ENCODE peak calls at places on chromosomes 1 and 21, in four cellular contexts. E is AG04449, H is AG04450, P is right lobe of liver. W is an unnamed sample.

GRCh38 chr1:114222920-114223319 is 69.3 kb upstream of the SYT6 start:
- DNase-seq in H (no peak), E (no peak), P (no peak), W (no peak)

GRCh38 chr1:43453442-43454269 is at the start of gene HYI:
- DNase-seq in P (peak; percentile 90), E (peak; percentile 24), H (peak; percentile 67), W (peak; percentile 87)

GRCh38 chr1:48495911-48496310 is 23.9 kb upstream of the SPATA6 start:
- DNase-seq in P (no peak), E (no peak), H (no peak), W (no peak)

GRCh38 chr1:39973503-39974135 is 18.7 kb downstream of the MFSD2A start:
- DNase-seq in P (peak; percentile 82), H (no peak), E (no peak), W (peak; percentile 81)

GRCh38 chr1:100530901-100531487 is 6.9 kb upstream of the GPR88 start:
- DNase-seq in H (peak; percentile 37), P (no peak), E (peak; percentile 14), W (no peak)

GRCh38 chr1:55696181-55696580 is 481.0 kb upstream of the USP24 start:
- DNase-seq in P (no peak), H (peak; percentile 88), E (peak; percentile 92), W (no peak)

GRCh38 chr21:46559291-46559983 is 45.4 kb downstream of the S100B start:
- DNase-seq in H (no peak), E (no peak), P (peak; percentile 41), W (peak; percentile 65)

GRCh38 chr1:225762002-225762441 is 15.6 kb upstream of the SRP9 start:
- DNase-seq in P (no peak), H (no peak), E (no peak), W (no peak)

GRCh38 chr1:6052543-6053205 is 7.0 kb downstream of the KCNAB2 start:
- DNase-seq in H (peak; percentile 36), P (no peak), E (no peak), W (peak; percentile 73)

GRCh38 chr1:236113324-236114032 is 28.9 kb upstream of the GPR137B start:
- DNase-seq in H (no peak), E (no peak), P (peak; percentile 39), W (no peak)

GRCh38 chr21:41246808-41247207 is 69.8 kb upstream of the FAM3B start:
- DNase-seq in P (no peak), H (no peak), E (no peak), W (no peak)

GRCh38 chr1:245572709-245573108 is 417.9 kb downstream of the KIF26B start:
- DNase-seq in P (no peak), H (no peak), E (no peak), W (no peak)

GRCh38 chr1:36520056-36520455 is 37.3 kb upstream of the CSF3R start:
- DNase-seq in P (no peak), H (no peak), E (no peak), W (no peak)

GRCh38 chr1:21625390-21626190 is 43.6 kb downstream of the RAP1GAP start:
- DNase-seq in P (peak; percentile 62), H (no peak), E (no peak), W (no peak)

GRCh38 chr1:165143437-165144065 is 213.0 kb downstream of the LMX1A start:
- DNase-seq in H (no peak), E (no peak), P (no peak), W (peak; percentile 16)

GRCh38 chr1:92961131-92961895 is at the start of gene DIPK1A:
- DNase-seq in H (no peak), E (no peak), P (peak; percentile 86), W (peak; percentile 92)

GRCh38 chr1:36481771-36482723 is 666 bp downstream of the CSF3R start:
- DNase-seq in E (no peak), P (no peak), H (no peak), W (no peak)

GRCh38 chr1:160519542-160520435 is 3.3 kb downstream of the SLAMF6 start:
- DNase-seq in E (no peak), P (no peak), H (no peak), W (peak; percentile 8)

GRCh38 chr1:55476445-55477015 is 261.4 kb upstream of the USP24 start:
- DNase-seq in H (no peak), E (no peak), P (no peak), W (no peak)

GRCh38 chr1:94832446-94832845 is 12.3 kb downstream of the SLC44A3 start:
- DNase-seq in H (no peak), E (no peak), P (no peak), W (no peak)

GRCh38 chr1:101364370-101365120 is 127.7 kb downstream of the S1PR1 start:
- DNase-seq in P (no peak), E (no peak), H (no peak), W (no peak)

GRCh38 chr1:97906567-97907228 is 14.1 kb downstream of the DPYD start:
- DNase-seq in H (peak; percentile 41), E (peak; percentile 38), P (no peak), W (no peak)

GRCh38 chr1:202959276-202959620 is 1.1 kb upstream of the ADIPOR1 start:
- DNase-seq in H (no peak), P (no peak), E (no peak), W (no peak)

GRCh38 chr1:31560394-31560793 is 15.9 kb upstream of the TINAGL1 start:
- DNase-seq in E (no peak), P (no peak), H (no peak), W (no peak)

GRCh38 chr1:193767891-193768290 is 581.5 kb upstream of the B3GALT2 start:
- DNase-seq in P (no peak), E (no peak), H (no peak), W (no peak)

GRCh38 chr1:153532161-153532560 is 3.6 kb downstream of the S100A6 start:
- DNase-seq in E (no peak), P (no peak), H (no peak), W (no peak)

GRCh38 chr21:36703123-36703522 is 4.2 kb downstream of the SIM2 start:
- DNase-seq in P (no peak), H (no peak), E (no peak), W (no peak)

GRCh38 chr1:186518395-186518794 is 57.5 kb upstream of the PDC start:
- DNase-seq in P (no peak), H (no peak), E (no peak), W (no peak)

GRCh38 chr1:51768971-51769601 is 109.4 kb downstream of the NRDC start:
- DNase-seq in H (peak; percentile 34), E (peak; percentile 16), P (no peak), W (peak; percentile 46)

GRCh38 chr21:37907076-37907475 is 9.2 kb downstream of the KCNJ6 start:
- DNase-seq in H (no peak), E (no peak), P (no peak), W (no peak)

GRCh38 chr1:218377143-218377660 is 32.1 kb downstream of the TGFB2 start:
- DNase-seq in E (peak; percentile 97), P (no peak), H (peak; percentile 93), W (no peak)

DNA sequence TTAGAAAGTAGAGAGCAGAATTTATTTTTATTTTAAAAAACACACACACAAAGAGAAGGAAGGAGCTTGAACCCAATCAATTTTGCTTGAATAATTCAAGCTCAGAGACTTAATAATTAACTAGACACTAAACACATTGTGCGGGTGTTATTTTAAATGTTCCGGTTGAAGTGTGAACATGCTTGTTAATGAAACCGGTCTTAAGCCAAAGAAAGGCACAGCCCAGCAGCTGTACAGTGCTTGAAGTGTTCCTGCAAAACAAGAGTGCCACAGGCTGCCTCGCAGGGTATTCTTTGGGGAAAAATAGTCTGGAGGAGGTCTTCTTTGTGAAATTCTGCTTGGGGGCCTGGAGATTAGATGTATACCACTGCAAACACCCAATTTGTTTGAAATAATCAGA is 2.2 kb upstream of the CDC42BPA start:
- DNase-seq in H (no peak), E (no peak), P (no peak), W (no peak)
- TF ChIP-seq CTCF in H (no peak), E (no peak), P (no peak), W (no peak)

GRCh38 chr1:78254517-78254916 is 208.8 kb downstream of the GIPC2 start:
- DNase-seq in P (no peak), H (no peak), E (no peak), W (no peak)
- TF ChIP-seq CTCF in P (no peak), H (no peak), E (no peak), W (no peak)

DNA sequence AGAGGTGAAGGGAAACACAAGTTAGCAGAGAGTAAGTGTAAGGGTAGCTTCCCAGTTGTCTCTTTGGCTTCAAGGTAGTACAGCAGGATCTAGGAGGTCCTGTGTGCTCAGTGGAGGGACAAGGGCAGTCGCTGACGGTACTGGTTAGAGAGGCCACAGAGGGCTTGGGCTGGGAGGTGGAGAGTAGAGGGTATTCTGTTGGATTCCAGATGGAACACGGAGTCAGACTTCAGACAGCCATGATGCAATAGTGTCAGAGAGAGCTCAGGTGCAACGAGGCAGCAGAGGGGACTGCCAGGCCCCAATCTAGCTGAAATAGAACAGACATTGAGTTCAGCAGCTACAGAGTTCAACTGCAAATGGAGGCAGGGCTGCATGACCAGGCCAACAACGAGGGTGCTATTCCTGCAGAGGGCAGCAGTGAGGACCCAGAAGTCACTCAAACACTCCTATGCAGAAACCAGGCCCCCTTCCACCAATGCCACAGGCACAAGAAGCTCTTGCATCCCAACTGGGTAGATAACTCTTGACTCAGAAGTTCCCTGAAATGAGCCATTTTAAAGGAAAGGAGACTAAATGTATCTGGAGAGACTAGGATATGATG is 325.0 kb upstream of the ESRRG start:
- DNase-seq in H (no peak), E (no peak), P (no peak), W (peak; percentile 24)
- TF ChIP-seq CTCF in H (no peak), E (no peak), P (no peak), W (peak; percentile 24)

DNA sequence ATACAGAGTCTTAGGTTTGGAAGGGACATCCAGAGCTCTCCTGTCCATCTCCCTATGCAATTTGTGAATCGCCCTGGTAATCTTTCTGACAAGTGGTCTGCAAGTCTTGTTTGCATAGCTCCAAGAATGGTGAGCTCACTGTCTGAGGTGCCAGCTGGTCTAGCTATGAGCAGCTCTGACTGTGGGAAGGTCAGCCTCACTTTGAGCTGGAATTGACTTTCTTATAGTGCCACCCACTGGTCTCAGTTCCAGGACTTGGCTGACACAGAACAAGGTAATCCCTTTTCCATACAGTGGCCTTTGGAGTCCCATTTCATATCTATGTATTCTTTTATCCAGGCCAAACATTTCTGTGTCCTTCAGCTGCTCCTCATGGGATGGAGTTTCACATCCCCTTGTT is 95.6 kb upstream of the C8B start:
- DNase-seq in P (no peak), E (no peak), H (no peak), W (no peak)
- TF ChIP-seq CTCF in P (peak; percentile 27), E (no peak), H (no peak), W (no peak)

DNA sequence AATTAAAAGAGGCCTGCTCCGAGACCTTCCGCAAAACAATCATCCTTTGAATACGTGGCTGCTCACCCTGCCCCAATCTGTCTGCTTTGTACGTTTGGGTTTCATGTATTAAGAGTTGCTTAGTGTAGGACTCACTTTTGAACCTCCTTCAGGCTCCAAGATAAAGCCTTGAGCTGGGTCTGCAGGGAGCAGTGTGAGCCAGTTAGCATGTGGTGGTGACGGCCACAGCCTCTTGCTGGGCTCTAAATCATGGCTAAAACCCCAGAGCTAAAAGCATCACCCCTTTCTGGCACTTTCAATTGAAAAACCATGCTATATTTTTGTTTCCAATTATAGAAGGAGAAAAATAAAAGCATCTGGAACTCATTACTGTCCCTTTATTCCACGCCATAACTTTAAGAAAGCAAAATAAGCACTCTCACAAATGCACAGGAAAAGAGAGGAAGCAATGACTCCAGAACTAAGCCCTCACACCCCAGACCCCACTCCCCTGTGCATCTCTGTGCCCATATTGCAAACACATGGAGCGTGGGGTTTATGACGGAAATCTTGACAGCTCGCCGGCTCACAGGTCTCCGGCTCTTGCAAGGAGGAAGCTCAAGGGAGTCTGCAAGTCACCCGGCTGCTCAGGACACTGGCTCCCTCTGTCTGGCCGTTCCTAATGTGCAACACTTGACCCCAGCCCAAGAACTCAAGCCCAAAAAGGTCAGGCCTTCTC is 135.5 kb downstream of the MIS18A start:
- DNase-seq in E (no peak), P (no peak), H (no peak), W (no peak)
- TF ChIP-seq CTCF in E (no peak), P (no peak), H (no peak), W (no peak)

GRCh38 chr21:44013380-44014088 is 1.4 kb downstream of the TRAPPC10 start:
- DNase-seq in H (no peak), P (no peak), E (no peak), W (peak; percentile 62)
- TF ChIP-seq CTCF in H (no peak), P (no peak), E (no peak), W (no peak)

W was measured in GM20000.